ENCODE peak calls at places on chromosomes 11 and 22, in four cellular contexts. One of them, this sample, is unnamed. For H3K9me3 and H3K27me3, the result is how much of the 10 kb centered on the place peaks cover.

GRCh38 chr11:92528051-92528450 is 303.4 kb downstream of the FAT3 start:
- DNase-seq in endothelial cell of umbilical vein: no peak
- DNase-seq in prostate gland: peak
- DNase-seq in sigmoid colon: no peak
- DNase-seq in this sample: no peak

GRCh38 chr11:111441443-111441842 is 62.4 kb upstream of the POU2AF1 start:
- DNase-seq in endothelial cell of umbilical vein: no peak
- DNase-seq in prostate gland: no peak
- DNase-seq in sigmoid colon: peak
- DNase-seq in this sample: no peak

GRCh38 chr22:28051787-28052356 is 132.8 kb upstream of the PITPNB start:
- DNase-seq in endothelial cell of umbilical vein: peak
- DNase-seq in prostate gland: peak
- DNase-seq in sigmoid colon: peak
- DNase-seq in this sample: no peak

GRCh38 chr11:2517016-2517385 is 72.2 kb downstream of the KCNQ1 start:
- DNase-seq in endothelial cell of umbilical vein: no peak
- DNase-seq in prostate gland: no peak
- DNase-seq in sigmoid colon: peak
- DNase-seq in this sample: no peak

GRCh38 chr22:44026630-44027511 is 2.8 kb downstream of the PARVB start:
- DNase-seq in endothelial cell of umbilical vein: peak
- DNase-seq in prostate gland: peak
- DNase-seq in sigmoid colon: peak
- DNase-seq in this sample: peak

GRCh38 chr11:4041731-4042391 is 52.7 kb upstream of the RRM1 start:
- DNase-seq in endothelial cell of umbilical vein: no peak
- DNase-seq in prostate gland: no peak
- DNase-seq in sigmoid colon: no peak
- DNase-seq in this sample: no peak

GRCh38 chr11:65204646-65205601 is 23.2 kb downstream of the CAPN1 start:
- DNase-seq in endothelial cell of umbilical vein: peak
- DNase-seq in prostate gland: no peak
- DNase-seq in sigmoid colon: peak
- DNase-seq in this sample: no peak

GRCh38 chr22:29332886-29333496 is 17.5 kb upstream of the RASL10A start:
- DNase-seq in endothelial cell of umbilical vein: no peak
- DNase-seq in prostate gland: no peak
- DNase-seq in sigmoid colon: no peak
- DNase-seq in this sample: no peak

GRCh38 chr11:129322941-129323340 is 52.7 kb upstream of the BARX2 start:
- DNase-seq in endothelial cell of umbilical vein: no peak
- DNase-seq in prostate gland: no peak
- DNase-seq in sigmoid colon: no peak
- DNase-seq in this sample: no peak

GRCh38 chr11:134144744-134145143 is 75.9 kb downstream of the JAM3 start:
- DNase-seq in endothelial cell of umbilical vein: no peak
- DNase-seq in prostate gland: no peak
- DNase-seq in sigmoid colon: no peak
- DNase-seq in this sample: no peak

GRCh38 chr11:3169235-3169951 is 4.3 kb upstream of the OSBPL5 start:
- DNase-seq in endothelial cell of umbilical vein: peak
- DNase-seq in prostate gland: no peak
- DNase-seq in sigmoid colon: peak
- DNase-seq in this sample: no peak

GRCh38 chr22:43228863-43229262 is 41.9 kb upstream of the TTLL12 start:
- DNase-seq in endothelial cell of umbilical vein: no peak
- DNase-seq in prostate gland: no peak
- DNase-seq in sigmoid colon: no peak
- DNase-seq in this sample: no peak

GRCh38 chr11:26765323-26765722 is 43.5 kb upstream of the SLC5A12 start:
- DNase-seq in endothelial cell of umbilical vein: no peak
- DNase-seq in prostate gland: no peak
- DNase-seq in sigmoid colon: no peak
- DNase-seq in this sample: no peak

GRCh38 chr11:22875869-22876473 is 15.7 kb upstream of the CCDC179 start:
- DNase-seq in endothelial cell of umbilical vein: peak
- DNase-seq in prostate gland: peak
- DNase-seq in sigmoid colon: no peak
- DNase-seq in this sample: no peak

GRCh38 chr11:78417175-78417887 is at the start of gene GAB2:
- DNase-seq in endothelial cell of umbilical vein: peak
- DNase-seq in prostate gland: no peak
- DNase-seq in sigmoid colon: no peak
- DNase-seq in this sample: no peak

GRCh38 chr11:10534331-10534730 is 6.7 kb downstream of the RNF141 start:
- DNase-seq in endothelial cell of umbilical vein: peak
- DNase-seq in prostate gland: no peak
- DNase-seq in sigmoid colon: no peak
- DNase-seq in this sample: no peak

GRCh38 chr11:32110795-32111194 is 19.9 kb downstream of the RCN1 start:
- DNase-seq in endothelial cell of umbilical vein: no peak
- DNase-seq in prostate gland: no peak
- DNase-seq in sigmoid colon: no peak
- DNase-seq in this sample: peak

GRCh38 chr11:76385903-76386302 is 4.8 kb downstream of the GVQW3 start:
- DNase-seq in endothelial cell of umbilical vein: no peak
- DNase-seq in prostate gland: no peak
- DNase-seq in sigmoid colon: no peak
- DNase-seq in this sample: no peak

GRCh38 chr11:113201055-113201818 is 113.1 kb upstream of the TTC12 start:
- DNase-seq in endothelial cell of umbilical vein: no peak
- DNase-seq in prostate gland: no peak
- DNase-seq in sigmoid colon: no peak
- DNase-seq in this sample: no peak

GRCh38 chr11:120228794-120229384 is 11.1 kb upstream of the POU2F3 start:
- DNase-seq in endothelial cell of umbilical vein: no peak
- DNase-seq in prostate gland: no peak
- DNase-seq in sigmoid colon: no peak
- DNase-seq in this sample: no peak

GRCh38 chr11:106076421-106076922 is 675 bp downstream of the KBTBD3 start:
- DNase-seq in endothelial cell of umbilical vein: no peak
- DNase-seq in prostate gland: peak
- DNase-seq in sigmoid colon: peak
- DNase-seq in this sample: no peak

GRCh38 chr11:30049214-30049613 is 32.4 kb upstream of the KCNA4 start:
- DNase-seq in endothelial cell of umbilical vein: no peak
- DNase-seq in prostate gland: no peak
- DNase-seq in sigmoid colon: no peak
- DNase-seq in this sample: no peak

GRCh38 chr11:1924121-1924520 is 4.6 kb downstream of the TNNT3 start:
- DNase-seq in endothelial cell of umbilical vein: no peak
- DNase-seq in prostate gland: no peak
- DNase-seq in sigmoid colon: no peak
- DNase-seq in this sample: no peak

GRCh38 chr11:27158763-27159679 is 118.4 kb downstream of the BBOX1 start:
- DNase-seq in endothelial cell of umbilical vein: peak
- DNase-seq in prostate gland: peak
- DNase-seq in sigmoid colon: peak
- DNase-seq in this sample: no peak

GRCh38 chr11:128790200-128790599 is 76.9 kb downstream of the KCNJ1 start:
- DNase-seq in endothelial cell of umbilical vein: peak
- DNase-seq in prostate gland: peak
- DNase-seq in sigmoid colon: no peak
- DNase-seq in this sample: no peak

GRCh38 chr11:3201677-3202181 is 16.9 kb downstream of the MRGPRG start:
- DNase-seq in endothelial cell of umbilical vein: no peak
- DNase-seq in prostate gland: no peak
- DNase-seq in sigmoid colon: no peak
- DNase-seq in this sample: no peak

GRCh38 chr11:34318111-34319037 is 39.4 kb downstream of the ABTB2 start:
- DNase-seq in endothelial cell of umbilical vein: no peak
- DNase-seq in prostate gland: no peak
- DNase-seq in sigmoid colon: no peak
- DNase-seq in this sample: no peak

GRCh38 chr11:42329930-42330555 is 870.6 kb upstream of the LRRC4C start:
- DNase-seq in endothelial cell of umbilical vein: no peak
- DNase-seq in prostate gland: peak
- DNase-seq in sigmoid colon: no peak
- DNase-seq in this sample: no peak

GRCh38 chr11:10898763-10899541 is 41.1 kb upstream of the ZBED5 start:
- DNase-seq in endothelial cell of umbilical vein: no peak
- DNase-seq in prostate gland: no peak
- DNase-seq in sigmoid colon: no peak
- DNase-seq in this sample: no peak

GRCh38 chr11:69123593-69124545 is 31.9 kb upstream of the SMIM38 start:
- DNase-seq in endothelial cell of umbilical vein: no peak
- DNase-seq in prostate gland: no peak
- DNase-seq in sigmoid colon: no peak
- DNase-seq in this sample: no peak

GRCh38 chr11:78560826-78561484 is 13.7 kb downstream of the NARS2 start:
- DNase-seq in endothelial cell of umbilical vein: peak
- DNase-seq in prostate gland: no peak
- DNase-seq in sigmoid colon: no peak
- DNase-seq in this sample: no peak

GRCh38 chr22:22848364-22848866 is 39.2 kb upstream of the IGLL5 start:
- DNase-seq in endothelial cell of umbilical vein: peak
- DNase-seq in prostate gland: peak
- DNase-seq in sigmoid colon: no peak
- DNase-seq in this sample: peak

GRCh38 chr11:36002196-36002595 is 58.3 kb downstream of the LDLRAD3 start:
- DNase-seq in endothelial cell of umbilical vein: peak
- DNase-seq in prostate gland: no peak
- DNase-seq in sigmoid colon: no peak
- DNase-seq in this sample: no peak

GRCh38 chr22:31790240-31790639 is 36.4 kb downstream of the DEPDC5 start:
- DNase-seq in endothelial cell of umbilical vein: no peak
- DNase-seq in prostate gland: no peak
- DNase-seq in sigmoid colon: no peak
- DNase-seq in this sample: no peak

GRCh38 chr11:64353101-64353738 is 5.7 kb upstream of the RPS6KA4 start:
- DNase-seq in endothelial cell of umbilical vein: no peak
- DNase-seq in prostate gland: no peak
- DNase-seq in sigmoid colon: no peak
- DNase-seq in this sample: no peak

GRCh38 chr11:107017433-107018227 is 646 bp downstream of the GUCY1A2 start:
- DNase-seq in endothelial cell of umbilical vein: peak
- DNase-seq in prostate gland: peak
- DNase-seq in sigmoid colon: peak
- DNase-seq in this sample: no peak

DNA sequence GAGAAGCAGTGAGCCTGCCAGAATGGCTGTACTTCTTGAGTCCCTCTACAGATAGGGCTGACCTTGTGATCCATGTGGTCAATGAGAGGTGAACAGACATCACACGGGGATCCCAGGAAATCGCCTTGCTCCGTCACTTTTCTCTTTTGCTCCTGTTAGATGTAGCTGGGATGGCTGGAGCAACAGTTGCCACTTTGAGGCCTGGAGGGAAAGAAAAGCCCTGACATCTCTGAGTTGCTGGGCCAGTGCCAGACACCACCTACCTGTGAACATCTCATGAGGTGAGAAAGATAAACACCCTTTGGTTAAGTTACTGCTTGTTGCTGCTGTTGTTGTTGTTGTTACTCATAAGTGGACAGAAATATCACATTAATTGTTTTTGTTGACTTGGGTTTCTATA is 840.3 kb downstream of the TBC1D22A start:
- DNase-seq in endothelial cell of umbilical vein: no peak
- DNase-seq in prostate gland: no peak
- DNase-seq in sigmoid colon: peak
- DNase-seq in this sample: no peak
- H3K9me3 ChIP-seq in endothelial cell of umbilical vein: under half
- H3K9me3 ChIP-seq in prostate gland: under half
- H3K9me3 ChIP-seq in sigmoid colon: under half
- H3K9me3 ChIP-seq in this sample: under half

DNA sequence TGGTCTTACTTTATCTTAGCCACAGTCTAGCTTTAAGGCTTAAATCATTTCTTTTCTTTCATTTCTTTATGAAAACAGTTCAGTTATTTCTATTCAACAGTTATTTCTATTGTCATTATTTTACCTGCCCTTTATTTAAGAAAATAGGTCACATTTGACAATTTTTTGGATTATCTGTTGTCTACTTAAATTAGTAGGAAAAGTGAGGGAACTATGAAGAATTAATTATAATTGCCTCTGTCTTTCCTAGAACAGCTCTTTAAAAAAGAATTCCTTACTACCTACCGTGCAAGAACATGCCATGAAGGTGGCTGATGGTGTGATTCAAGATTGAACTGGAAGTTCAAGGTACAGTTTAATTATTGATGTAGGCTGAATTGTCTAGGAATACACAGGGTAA is at the start of gene OR4C6:
- DNase-seq in endothelial cell of umbilical vein: no peak
- DNase-seq in prostate gland: no peak
- DNase-seq in sigmoid colon: no peak
- DNase-seq in this sample: no peak
- H3K27me3 ChIP-seq in endothelial cell of umbilical vein: under half
- H3K27me3 ChIP-seq in prostate gland: under half
- H3K27me3 ChIP-seq in sigmoid colon: under half
- H3K27me3 ChIP-seq in this sample: under half

DNA sequence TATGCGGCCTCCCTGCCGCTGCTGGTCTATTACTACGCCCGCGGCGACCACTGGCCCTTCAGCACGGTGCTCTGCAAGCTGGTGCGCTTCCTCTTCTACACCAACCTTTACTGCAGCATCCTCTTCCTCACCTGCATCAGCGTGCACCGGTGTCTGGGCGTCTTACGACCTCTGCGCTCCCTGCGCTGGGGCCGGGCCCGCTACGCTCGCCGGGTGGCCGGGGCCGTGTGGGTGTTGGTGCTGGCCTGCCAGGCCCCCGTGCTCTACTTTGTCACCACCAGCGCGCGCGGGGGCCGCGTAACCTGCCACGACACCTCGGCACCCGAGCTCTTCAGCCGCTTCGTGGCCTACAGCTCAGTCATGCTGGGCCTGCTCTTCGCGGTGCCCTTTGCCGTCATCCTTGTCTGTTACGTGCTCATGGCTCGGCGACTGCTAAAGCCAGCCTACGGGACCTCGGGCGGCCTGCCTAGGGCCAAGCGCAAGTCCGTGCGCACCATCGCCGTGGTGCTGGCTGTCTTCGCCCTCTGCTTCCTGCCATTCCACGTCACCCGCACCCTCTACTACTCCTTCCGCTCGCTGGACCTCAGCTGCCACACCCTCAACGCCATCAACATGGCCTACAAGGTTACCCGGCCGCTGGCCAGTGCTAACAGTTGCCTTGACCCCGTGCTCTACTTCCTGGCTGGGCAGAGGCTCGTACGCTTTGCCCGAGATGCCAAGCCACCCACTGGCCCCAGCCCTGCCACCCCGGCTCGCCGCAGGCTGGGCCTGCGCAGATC is 16.5 kb downstream of the P2RY2 start:
- DNase-seq in endothelial cell of umbilical vein: no peak
- DNase-seq in prostate gland: no peak
- DNase-seq in sigmoid colon: peak
- DNase-seq in this sample: no peak
- TF ChIP-seq POLR2AphosphoS5 in endothelial cell of umbilical vein: no peak
- TF ChIP-seq POLR2AphosphoS5 in prostate gland: no peak
- TF ChIP-seq POLR2AphosphoS5 in sigmoid colon: no peak
- TF ChIP-seq POLR2AphosphoS5 in this sample: no peak

DNA sequence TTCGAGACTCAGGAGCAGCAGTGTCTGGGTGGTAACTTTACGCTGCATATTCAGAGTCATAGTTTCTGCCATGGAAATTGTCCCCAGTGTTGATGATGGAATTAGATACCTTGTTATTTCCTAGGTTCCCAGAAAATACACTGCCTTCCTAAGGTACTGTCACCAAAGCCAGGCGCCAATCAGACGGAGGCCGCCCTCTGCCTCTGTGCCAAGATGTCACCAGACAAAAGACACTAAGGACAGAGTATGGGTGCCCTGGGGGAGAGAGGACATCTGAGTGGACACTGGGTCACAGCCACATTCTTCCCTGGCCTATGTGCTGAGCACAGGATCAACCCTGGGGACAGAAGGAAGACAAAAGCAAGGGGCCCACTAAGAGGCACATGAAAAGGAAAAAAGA is 11.2 kb downstream of the PLA2G6 start:
- DNase-seq in endothelial cell of umbilical vein: no peak
- DNase-seq in prostate gland: no peak
- DNase-seq in sigmoid colon: peak
- DNase-seq in this sample: no peak
- H3K9me3 ChIP-seq in endothelial cell of umbilical vein: under half
- H3K9me3 ChIP-seq in prostate gland: under half
- H3K9me3 ChIP-seq in sigmoid colon: under half
- H3K9me3 ChIP-seq in this sample: under half

This sample was measured in esophagus muscularis mucosa.